ENCODE peak calls at places on chromosomes 16 and 17, in five cellular contexts. One of them, this sample, is unnamed.

GRCh38 chr17:66664336-66664735 is 170.6 kb upstream of the CACNG5 start:
- DNase-seq in Daoy: no peak
- DNase-seq in T-helper 9 cell: no peak
- DNase-seq in NCI-H1694: no peak
- DNase-seq in Right ventricle myocardium superior: no peak
- DNase-seq in this sample: no peak

GRCh38 chr16:58462997-58463891 is 36.7 kb upstream of the NDRG4 start:
- DNase-seq in Daoy: no peak
- DNase-seq in T-helper 9 cell: no peak
- DNase-seq in NCI-H1694: no peak
- DNase-seq in Right ventricle myocardium superior: peak
- DNase-seq in this sample: no peak

GRCh38 chr16:69773255-69773947 is 11.3 kb downstream of the WWP2 start:
- DNase-seq in Daoy: no peak
- DNase-seq in T-helper 9 cell: no peak
- DNase-seq in NCI-H1694: no peak
- DNase-seq in Right ventricle myocardium superior: no peak
- DNase-seq in this sample: no peak

GRCh38 chr16:70721202-70721963 is 35.5 kb upstream of the MTSS2 start:
- DNase-seq in Daoy: no peak
- DNase-seq in T-helper 9 cell: no peak
- DNase-seq in NCI-H1694: no peak
- DNase-seq in Right ventricle myocardium superior: no peak
- DNase-seq in this sample: no peak

GRCh38 chr17:35132816-35133550 is 9.1 kb downstream of the NLE1 start:
- DNase-seq in Daoy: no peak
- DNase-seq in T-helper 9 cell: no peak
- DNase-seq in NCI-H1694: no peak
- DNase-seq in Right ventricle myocardium superior: no peak
- DNase-seq in this sample: no peak

GRCh38 chr16:54397838-54398237 is 111.3 kb upstream of the IRX3 start:
- DNase-seq in Daoy: no peak
- DNase-seq in T-helper 9 cell: no peak
- DNase-seq in NCI-H1694: no peak
- DNase-seq in Right ventricle myocardium superior: no peak
- DNase-seq in this sample: no peak

GRCh38 chr17:72365857-72366415 is 245.1 kb downstream of the SOX9 start:
- DNase-seq in Daoy: no peak
- DNase-seq in T-helper 9 cell: no peak
- DNase-seq in NCI-H1694: no peak
- DNase-seq in Right ventricle myocardium superior: no peak
- DNase-seq in this sample: no peak

GRCh38 chr17:27591986-27592385 is 39.0 kb upstream of the LGALS9 start:
- DNase-seq in Daoy: no peak
- DNase-seq in T-helper 9 cell: no peak
- DNase-seq in NCI-H1694: no peak
- DNase-seq in Right ventricle myocardium superior: no peak
- DNase-seq in this sample: no peak

GRCh38 chr17:37478187-37478586 is 11.5 kb upstream of the DUSP14 start:
- DNase-seq in Daoy: no peak
- DNase-seq in T-helper 9 cell: no peak
- DNase-seq in NCI-H1694: peak
- DNase-seq in Right ventricle myocardium superior: peak
- DNase-seq in this sample: no peak

GRCh38 chr16:69180011-69180338 is 7.0 kb upstream of the SNTB2 start:
- DNase-seq in Daoy: no peak
- DNase-seq in T-helper 9 cell: no peak
- DNase-seq in NCI-H1694: no peak
- DNase-seq in Right ventricle myocardium superior: no peak
- DNase-seq in this sample: no peak

GRCh38 chr16:75198135-75198600 is 8.8 kb downstream of the CTRB2 start:
- DNase-seq in Daoy: no peak
- DNase-seq in T-helper 9 cell: no peak
- DNase-seq in NCI-H1694: no peak
- DNase-seq in Right ventricle myocardium superior: no peak
- DNase-seq in this sample: peak

GRCh38 chr17:11991461-11991860 is 5.8 kb downstream of the ZNF18 start:
- DNase-seq in Daoy: no peak
- DNase-seq in T-helper 9 cell: no peak
- DNase-seq in NCI-H1694: no peak
- DNase-seq in Right ventricle myocardium superior: no peak
- DNase-seq in this sample: no peak

GRCh38 chr17:2926019-2926650 is 129.9 kb downstream of the RAP1GAP2 start:
- DNase-seq in Daoy: peak
- DNase-seq in T-helper 9 cell: no peak
- DNase-seq in NCI-H1694: no peak
- DNase-seq in Right ventricle myocardium superior: no peak
- DNase-seq in this sample: no peak

GRCh38 chr17:4509923-4510614 is 11.4 kb downstream of the SPNS2 start:
- DNase-seq in Daoy: no peak
- DNase-seq in T-helper 9 cell: no peak
- DNase-seq in NCI-H1694: no peak
- DNase-seq in Right ventricle myocardium superior: peak
- DNase-seq in this sample: peak

GRCh38 chr17:58007781-58008706 is 998 bp upstream of the SRSF1 start:
- DNase-seq in Daoy: no peak
- DNase-seq in T-helper 9 cell: no peak
- DNase-seq in NCI-H1694: no peak
- DNase-seq in Right ventricle myocardium superior: no peak
- DNase-seq in this sample: no peak

GRCh38 chr16:56990407-56991286 is 1.3 kb downstream of the NLRC5 start:
- DNase-seq in Daoy: no peak
- DNase-seq in T-helper 9 cell: no peak
- DNase-seq in NCI-H1694: no peak
- DNase-seq in Right ventricle myocardium superior: no peak
- DNase-seq in this sample: no peak

GRCh38 chr16:12317856-12318591 is 341.5 kb downstream of the SNX29 start:
- DNase-seq in Daoy: no peak
- DNase-seq in T-helper 9 cell: no peak
- DNase-seq in NCI-H1694: no peak
- DNase-seq in Right ventricle myocardium superior: no peak
- DNase-seq in this sample: no peak

GRCh38 chr16:54331241-54332002 is 44.8 kb upstream of the IRX3 start:
- DNase-seq in Daoy: no peak
- DNase-seq in T-helper 9 cell: no peak
- DNase-seq in NCI-H1694: no peak
- DNase-seq in Right ventricle myocardium superior: no peak
- DNase-seq in this sample: no peak

GRCh38 chr17:65814418-65814817 is 253.0 kb upstream of the AXIN2 start:
- DNase-seq in Daoy: no peak
- DNase-seq in T-helper 9 cell: no peak
- DNase-seq in NCI-H1694: no peak
- DNase-seq in Right ventricle myocardium superior: no peak
- DNase-seq in this sample: no peak

GRCh38 chr17:17768415-17769088 is 68.2 kb downstream of the SREBF1 start:
- DNase-seq in Daoy: no peak
- DNase-seq in T-helper 9 cell: no peak
- DNase-seq in NCI-H1694: no peak
- DNase-seq in Right ventricle myocardium superior: no peak
- DNase-seq in this sample: no peak

GRCh38 chr16:77916111-77916510 is 106.2 kb upstream of the CLEC3A start:
- DNase-seq in Daoy: no peak
- DNase-seq in T-helper 9 cell: no peak
- DNase-seq in NCI-H1694: no peak
- DNase-seq in Right ventricle myocardium superior: no peak
- DNase-seq in this sample: no peak

GRCh38 chr17:31495049-31495885 is 103.8 kb downstream of the RAB11FIP4 start:
- DNase-seq in Daoy: no peak
- DNase-seq in T-helper 9 cell: no peak
- DNase-seq in NCI-H1694: peak
- DNase-seq in Right ventricle myocardium superior: no peak
- DNase-seq in this sample: peak

GRCh38 chr17:10380631-10381408 is 8.0 kb upstream of the MYH13 start:
- DNase-seq in Daoy: peak
- DNase-seq in T-helper 9 cell: no peak
- DNase-seq in NCI-H1694: no peak
- DNase-seq in Right ventricle myocardium superior: no peak
- DNase-seq in this sample: no peak

GRCh38 chr16:30972872-30973271 is 12.1 kb upstream of the HSD3B7 start:
- DNase-seq in Daoy: no peak
- DNase-seq in T-helper 9 cell: no peak
- DNase-seq in NCI-H1694: no peak
- DNase-seq in Right ventricle myocardium superior: no peak
- DNase-seq in this sample: no peak

GRCh38 chr17:75277664-75278071 is 6.6 kb upstream of the MIF4GD start:
- DNase-seq in Daoy: no peak
- DNase-seq in T-helper 9 cell: no peak
- DNase-seq in NCI-H1694: no peak
- DNase-seq in Right ventricle myocardium superior: no peak
- DNase-seq in this sample: no peak

This sample was measured in body of pancreas.